ENCODE peak calls at places on chromosomes 12 and 14, in seven cellular contexts. Y is NAMALWA; V is HTR-8/SVneo; W is lung microvascular endothelial cell; J is activated CD4-positive, alpha-beta T cell treated with anti-CD3 and anti-CD28 coated beads, Interleukin-2, amount 50 U/mL, for 48 hours; A is NCI-H345; P is fibroblast of mammary gland. O is an unnamed sample.

GRCh38 chr14:76924363-76925151 is 98.3 kb downstream of the LRRC74A start:
- DNase-seq in Y (peak), V (no peak), W (peak), J (no peak), A (peak), P (no peak), O (no peak)

GRCh38 chr14:39107624-39108023 is 4.6 kb upstream of the SEC23A start:
- DNase-seq in Y (peak), V (peak), W (peak), J (no peak), A (peak), P (peak), O (peak)

GRCh38 chr12:63394349-63394748 is 243.3 kb upstream of the AVPR1A start:
- DNase-seq in Y (no peak), V (no peak), W (no peak), J (no peak), A (no peak), P (no peak), O (no peak)

GRCh38 chr12:40224439-40225291 is at the start of gene LRRK2:
- DNase-seq in Y (peak), V (peak), W (peak), J (peak), A (peak), P (peak), O (peak)

GRCh38 chr12:47837190-47838171 is 17.8 kb upstream of the HDAC7 start:
- DNase-seq in Y (peak), V (peak), W (peak), J (peak), A (peak), P (peak), O (peak)

GRCh38 chr14:23572524-23572828 is 4.9 kb upstream of the AP1G2 start:
- DNase-seq in Y (no peak), V (no peak), W (no peak), J (no peak), A (no peak), P (no peak), O (no peak)

GRCh38 chr12:100141666-100141997 is 1.0 kb downstream of the BLTP3B start:
- DNase-seq in Y (peak), V (peak), W (no peak), J (no peak), A (no peak), P (peak), O (peak)

GRCh38 chr14:100025111-100025510 is 40.1 kb upstream of the EVL start:
- DNase-seq in Y (peak), V (peak), W (no peak), J (peak), A (no peak), P (peak), O (no peak)

GRCh38 chr14:76138758-76139723 is 12.7 kb upstream of the GPATCH2L start:
- DNase-seq in Y (no peak), V (no peak), W (no peak), J (no peak), A (no peak), P (no peak), O (no peak)

GRCh38 chr14:68307769-68308168 is 485.1 kb downstream of the ZFP36L1 start:
- DNase-seq in Y (no peak), V (no peak), W (no peak), J (no peak), A (no peak), P (peak), O (peak)

GRCh38 chr14:54011001-54011400 is 54.4 kb upstream of the BMP4 start:
- DNase-seq in Y (no peak), V (no peak), W (no peak), J (no peak), A (no peak), P (no peak), O (no peak)

GRCh38 chr12:122558721-122559641 is 31.9 kb downstream of the KNTC1 start:
- DNase-seq in Y (no peak), V (no peak), W (no peak), J (no peak), A (no peak), P (no peak), O (no peak)

GRCh38 chr14:101191882-101192660 is 288.5 kb upstream of the RTL1 start:
- DNase-seq in Y (no peak), V (no peak), W (no peak), J (no peak), A (no peak), P (no peak), O (no peak)

GRCh38 chr12:104524026-104524425 is 67.3 kb downstream of the CHST11 start:
- DNase-seq in Y (no peak), V (no peak), W (peak), J (no peak), A (peak), P (peak), O (peak)

GRCh38 chr12:128607606-128608005 is 216.2 kb downstream of the SLC15A4 start:
- DNase-seq in Y (no peak), V (no peak), W (no peak), J (no peak), A (no peak), P (no peak), O (no peak)

GRCh38 chr12:2804390-2805145 is 7.9 kb upstream of the ITFG2 start:
- DNase-seq in Y (no peak), V (no peak), W (peak), J (no peak), A (peak), P (peak), O (peak)

GRCh38 chr12:79547735-79548347 is 142.9 kb downstream of the PAWR start:
- DNase-seq in Y (peak), V (peak), W (peak), J (peak), A (peak), P (peak), O (peak)

GRCh38 chr12:38886064-38886463 is 19.3 kb downstream of the CPNE8 start:
- DNase-seq in Y (no peak), V (no peak), W (peak), J (peak), A (no peak), P (peak), O (peak)